ENCODE peak calls at places on chromosomes 16 and 17, in five cellular contexts. L, N, Z, H and T are unnamed samples.

GRCh38 chr17:80509311-80509710 is 32.9 kb upstream of the NPTX1 start:
- DNase-seq in L (no peak), N (no peak), Z (no peak), H (no peak), T (no peak)

GRCh38 chr17:76475302-76475701 is 7.9 kb downstream of the AANAT start:
- DNase-seq in L (no peak), N (no peak), Z (no peak), H (no peak), T (no peak)

GRCh38 chr17:69342896-69343644 is 16.1 kb upstream of the ABCA5 start:
- DNase-seq in L (no peak), N (no peak), Z (no peak), H (no peak), T (no peak)

GRCh38 chr16:50705436-50706110 is 12.2 kb downstream of the NOD2 start:
- DNase-seq in L (no peak), N (no peak), Z (no peak), H (peak; percentile 66), T (no peak)

GRCh38 chr17:2902546-2902945 is 106.3 kb downstream of the RAP1GAP2 start:
- DNase-seq in L (no peak), N (no peak), Z (no peak), H (no peak), T (no peak)

GRCh38 chr16:53042235-53042645 is 10.5 kb downstream of the CHD9NB start:
- DNase-seq in L (no peak), N (no peak), Z (no peak), H (no peak), T (no peak)

GRCh38 chr16:27503662-27504061 is 46.1 kb downstream of the GTF3C1 start:
- DNase-seq in L (no peak), N (no peak), Z (no peak), H (no peak), T (no peak)

GRCh38 chr17:56028837-56029236 is 124.4 kb upstream of the ANKFN1 start:
- DNase-seq in L (no peak), N (no peak), Z (no peak), H (no peak), T (no peak)

GRCh38 chr16:30526137-30526822 is at the start of gene ZNF768:
- DNase-seq in L (peak; percentile 84), N (no peak), Z (no peak), H (peak; percentile 44), T (peak; percentile 94)

GRCh38 chr17:44065668-44066203 is 735 bp downstream of the LSM12 start:
- DNase-seq in L (no peak), N (no peak), Z (no peak), H (no peak), T (no peak)

GRCh38 chr16:57591870-57592485 is 36.5 kb upstream of the ADGRG1 start:
- DNase-seq in L (no peak), N (no peak), Z (no peak), H (no peak), T (no peak)

GRCh38 chr17:73901661-73902415 is 257.6 kb upstream of the SDK2 start:
- DNase-seq in L (no peak), N (no peak), Z (no peak), H (peak; percentile 59), T (no peak)

GRCh38 chr17:69581061-69581955 is 166.8 kb downstream of the MAP2K6 start:
- DNase-seq in L (no peak), N (no peak), Z (no peak), H (no peak), T (no peak)

GRCh38 chr17:48492401-48493298 is 38.2 kb downstream of the HOXB1 start:
- DNase-seq in L (peak; percentile 86), N (no peak), Z (no peak), H (peak; percentile 86), T (peak; percentile 81)

GRCh38 chr16:59783191-59783590 is 1049.1 kb upstream of the GOT2 start:
- DNase-seq in L (no peak), N (no peak), Z (no peak), H (no peak), T (no peak)

GRCh38 chr17:81684442-81684911 is 666 bp downstream of the HGS start:
- DNase-seq in L (peak; percentile 61), N (no peak), Z (no peak), H (no peak), T (peak; percentile 23)

GRCh38 chr17:59753522-59754467 is 46.3 kb downstream of the VMP1 start:
- DNase-seq in L (peak; percentile 74), N (peak; percentile 88), Z (no peak), H (peak; percentile 92), T (peak; percentile 78)

GRCh38 chr16:57999366-57999970 is 1.0 kb downstream of the ZNF319 start:
- DNase-seq in L (no peak), N (no peak), Z (no peak), H (no peak), T (peak; percentile 52)

GRCh38 chr16:59249049-59249448 is 514.9 kb upstream of the GOT2 start:
- DNase-seq in L (no peak), N (no peak), Z (peak; percentile 13), H (no peak), T (no peak)

GRCh38 chr17:76805319-76805718 is 62.9 kb upstream of the MGAT5B start:
- DNase-seq in L (no peak), N (no peak), Z (no peak), H (no peak), T (no peak)

GRCh38 chr17:80086081-80086480 is 15.3 kb upstream of the GAA start:
- DNase-seq in L (no peak), N (no peak), Z (no peak), H (no peak), T (no peak)

GRCh38 chr17:40522961-40523310 is 21.5 kb upstream of the TNS4 start:
- DNase-seq in L (no peak), N (no peak), Z (no peak), H (no peak), T (no peak)

GRCh38 chr16:11171448-11171709 is 84.6 kb downstream of the SOCS1 start:
- DNase-seq in L (no peak), N (no peak), Z (no peak), H (no peak), T (no peak)

GRCh38 chr17:19424934-19425868 is 14.2 kb downstream of the RNF112 start:
- DNase-seq in L (no peak), N (no peak), Z (no peak), H (no peak), T (no peak)

GRCh38 chr17:74477411-74477810 is 11.0 kb downstream of the CD300A start:
- DNase-seq in L (no peak), N (no peak), Z (no peak), H (no peak), T (no peak)

DNA sequence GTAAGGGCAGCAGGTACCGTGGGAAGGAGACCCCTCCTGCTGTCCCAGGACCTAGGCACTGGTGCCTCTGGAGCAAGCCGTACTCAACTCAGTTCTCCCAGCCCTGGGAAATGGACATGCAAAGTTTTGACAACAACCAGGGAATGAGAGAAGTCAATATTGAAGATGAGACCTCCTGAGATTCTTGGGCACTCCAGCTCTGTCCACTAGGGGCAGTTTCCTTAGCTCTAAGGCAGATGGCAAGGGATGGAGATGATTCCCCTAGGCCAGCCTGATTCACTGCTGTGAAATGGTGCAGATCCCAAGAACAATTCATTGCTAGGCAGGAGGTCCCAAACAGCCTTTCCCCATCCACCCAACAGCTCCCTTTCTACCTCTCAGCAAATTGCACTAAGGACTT is 20.6 kb upstream of the SDR42E2 start:
- DNase-seq in L (peak; percentile 34), N (peak; percentile 21), Z (no peak), H (peak; percentile 30), T (peak; percentile 42)
- TF ChIP-seq JUND in L (no peak), N (no peak), Z (no peak), H (no peak), T (no peak)

DNA sequence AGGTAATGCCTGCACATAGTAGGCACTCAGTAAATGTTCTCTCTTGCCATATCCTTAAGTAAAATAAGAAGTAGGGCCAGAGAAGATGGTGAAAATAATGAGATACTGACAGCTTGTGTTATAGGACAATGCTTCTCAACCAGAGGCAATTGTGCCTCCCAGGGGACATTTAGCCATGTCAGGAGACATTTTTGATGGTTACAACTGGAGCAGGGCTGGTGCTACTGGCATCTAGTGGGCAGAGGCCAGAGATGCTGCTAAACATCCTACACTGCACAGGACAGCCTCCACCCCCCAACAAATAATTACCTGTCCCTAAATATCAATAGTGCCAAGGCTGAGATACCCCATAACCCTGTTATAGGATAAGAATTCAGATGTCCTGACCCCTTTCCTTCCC is 1.7 kb downstream of the RAD51D start:
- DNase-seq in L (no peak), N (no peak), Z (no peak), H (peak; percentile 72), T (no peak)
- TF ChIP-seq JUND in L (no peak), N (no peak), Z (no peak), H (no peak), T (no peak)

GRCh38 chr16:89502319-89502843 is 5.8 kb upstream of the SPG7 start:
- DNase-seq in L (peak; percentile 34), N (peak; percentile 63), Z (no peak), H (peak; percentile 77), T (no peak)

GRCh38 chr16:89505204-89506112 is 2.7 kb upstream of the SPG7 start:
- DNase-seq in L (peak; percentile 87), N (peak; percentile 95), Z (no peak), H (peak; percentile 28), T (no peak)

GRCh38 chr16:89506791-89507191 is 1.4 kb upstream of the SPG7 start:
- DNase-seq in L (peak; percentile 35), N (no peak), Z (no peak), H (no peak), T (no peak)

GRCh38 chr16:89506113-89506504 is 2.1 kb upstream of the SPG7 start:
- DNase-seq in L (no peak), N (no peak), Z (no peak), H (no peak), T (no peak)

GRCh38 chr16:89504061-89504460 is 4.1 kb upstream of the SPG7 start:
- DNase-seq in L (no peak), N (no peak), Z (no peak), H (no peak), T (no peak)
- TF ChIP-seq JUND in L (no peak), N (no peak), Z (no peak), H (no peak), T (no peak)

DNA sequence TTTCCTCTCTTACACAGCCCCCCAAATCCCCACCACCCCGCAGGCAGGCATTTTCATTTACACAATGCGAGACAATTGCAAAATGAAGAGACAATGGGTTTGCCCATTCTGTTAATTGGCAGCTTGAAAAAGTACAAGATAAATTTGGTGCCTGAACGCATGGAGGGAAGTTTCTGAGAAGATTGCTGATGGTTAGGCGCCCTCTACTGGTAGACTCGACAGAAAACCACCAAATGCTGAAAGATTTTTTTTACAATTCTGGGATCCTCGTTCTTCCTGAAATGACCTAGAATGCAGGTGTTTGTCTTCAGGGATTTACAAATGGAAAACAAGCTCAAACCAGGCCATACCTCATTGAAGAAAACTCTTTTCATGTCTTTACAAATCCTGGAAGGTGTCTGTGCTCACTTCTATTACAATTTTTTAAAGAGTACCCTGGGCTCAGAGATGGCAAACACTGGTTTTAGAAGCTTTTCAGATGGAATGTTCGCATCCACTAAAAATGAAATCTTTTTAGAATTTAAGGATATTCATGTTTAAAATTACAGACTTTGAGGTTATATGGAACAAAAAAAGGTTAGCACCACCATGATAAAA is 338.5 kb downstream of the PMP22 start:
- DNase-seq in L (peak; percentile 27), N (peak; percentile 29), Z (peak; percentile 9), H (peak; percentile 71), T (peak; percentile 26)
- TF ChIP-seq JUND in L (no peak), N (no peak), Z (no peak), H (no peak), T (no peak)